ENCODE peak calls at places on chromosomes 13 and 19, in ten cellular contexts. Z is lung, H is nephron progenitor cell, B is AG10803, F is breast epithelium, N is HCT116, M is A549, O is ovary, G is omental fat pad, I is prostate gland. U is an unnamed sample.

GRCh38 chr13:73060251-73061160 is 1.7 kb downstream of the KLF5 start:
- DNase-seq in G (no peak), I (peak), H (peak), B (peak), N (no peak), F (peak), M (no peak), Z (no peak), O (peak), U (no peak)

GRCh38 chr13:24651718-24652345 is 28.4 kb upstream of the ATP12A start:
- DNase-seq in Z (no peak), F (no peak), H (no peak), N (no peak), I (no peak), B (no peak), G (no peak), O (no peak), M (no peak), U (no peak)

GRCh38 chr13:30791354-30791921 is 56.1 kb downstream of the ALOX5AP start:
- DNase-seq in F (no peak), B (peak), G (no peak), O (no peak), N (no peak), H (no peak), I (no peak), Z (no peak), M (no peak), U (peak)

GRCh38 chr13:26785845-26786630 is 25.5 kb upstream of the GPR12 start:
- DNase-seq in N (no peak), F (no peak), M (no peak), G (no peak), H (peak), I (no peak), Z (peak), B (peak), O (no peak), U (no peak)

GRCh38 chr19:45142728-45143115 is 18.1 kb downstream of the NKPD1 start:
- DNase-seq in N (no peak), M (no peak), G (no peak), F (no peak), Z (no peak), H (no peak), B (no peak), O (no peak), I (no peak), U (no peak)

GRCh38 chr13:49560270-49561063 is 24.9 kb downstream of the RCBTB1 start:
- DNase-seq in G (no peak), I (peak), N (no peak), F (no peak), O (no peak), Z (no peak), B (no peak), M (peak), H (no peak), U (no peak)

GRCh38 chr13:61113140-61113658 is 302.4 kb downstream of the PCDH20 start:
- DNase-seq in Z (no peak), N (no peak), M (no peak), I (no peak), O (no peak), F (no peak), G (no peak), H (no peak), B (no peak), U (no peak)

GRCh38 chr19:1232652-1233360 is 5.0 kb downstream of the CBARP start:
- DNase-seq in N (no peak), M (no peak), B (no peak), Z (no peak), H (no peak), F (no peak), O (peak), G (no peak), I (no peak), U (no peak)

GRCh38 chr19:5434351-5434917 is 20.8 kb upstream of the ZNRF4 start:
- DNase-seq in O (no peak), Z (no peak), N (peak), B (no peak), G (no peak), I (no peak), H (no peak), M (no peak), F (no peak), U (no peak)

GRCh38 chr13:36819811-36820140 is 754 bp downstream of the RFXAP start:
- DNase-seq in G (no peak), N (no peak), H (no peak), I (peak), F (no peak), Z (no peak), O (no peak), B (peak), M (peak), U (no peak)

GRCh38 chr19:32406161-32407003 is 812 bp downstream of the DPY19L3 start:
- DNase-seq in H (no peak), Z (no peak), G (no peak), B (no peak), N (peak), O (no peak), M (no peak), F (no peak), I (peak), U (no peak)

GRCh38 chr13:29532821-29533220 is 62.7 kb downstream of the SLC7A1 start:
- DNase-seq in M (no peak), B (peak), O (no peak), F (peak), G (no peak), N (no peak), Z (no peak), H (no peak), I (no peak), U (no peak)

GRCh38 chr13:33799950-33800592 is 17.9 kb upstream of the RFC3 start:
- DNase-seq in N (peak), I (no peak), F (no peak), H (no peak), M (peak), O (no peak), B (peak), G (no peak), Z (no peak), U (no peak)

GRCh38 chr19:10874019-10874418 is 2.7 kb downstream of the CARM1 start:
- DNase-seq in F (no peak), M (no peak), N (no peak), Z (no peak), G (no peak), H (no peak), I (no peak), B (no peak), O (no peak), U (no peak)

GRCh38 chr13:112800057-112800456 is 110.2 kb downstream of the ATP11A start:
- DNase-seq in B (no peak), Z (no peak), H (no peak), N (no peak), O (no peak), I (no peak), F (no peak), G (no peak), M (no peak), U (no peak)

GRCh38 chr19:4717191-4717965 is 6.3 kb downstream of the DPP9 start:
- DNase-seq in G (no peak), I (no peak), N (no peak), Z (peak), O (no peak), H (no peak), B (no peak), M (peak), F (no peak), U (no peak)

GRCh38 chr19:464146-464545 is 3.3 kb upstream of the SHC2 start:
- DNase-seq in I (no peak), M (no peak), H (no peak), G (no peak), F (no peak), N (no peak), Z (no peak), O (no peak), B (no peak), U (no peak)

GRCh38 chr19:55095260-55096060 is 19.8 kb downstream of the EPS8L1 start:
- DNase-seq in M (no peak), Z (no peak), N (no peak), O (no peak), G (no peak), H (peak), I (no peak), B (no peak), F (no peak), U (no peak)

GRCh38 chr13:101627556-101627943 is 175.1 kb downstream of the ITGBL1 start:
- DNase-seq in M (peak), I (no peak), N (no peak), Z (no peak), H (no peak), O (no peak), G (no peak), B (no peak), F (no peak), U (no peak)

GRCh38 chr19:34173145-34173956 is 1.0 kb downstream of the LSM14A start:
- DNase-seq in M (peak), H (peak), G (no peak), F (peak), I (peak), N (no peak), B (peak), O (peak), Z (peak), U (no peak)

GRCh38 chr19:56301152-56301551 is 13.5 kb downstream of the ZSCAN5A start:
- DNase-seq in B (no peak), M (no peak), Z (no peak), I (no peak), H (no peak), N (no peak), O (no peak), F (no peak), G (no peak), U (no peak)
- TF ChIP-seq CTCF in B (no peak), M (no peak), Z (no peak), I (no peak), H (no peak), N (no peak), O (no peak), F (no peak), G (no peak), U (peak)

GRCh38 chr13:83220241-83220640 is 662.0 kb downstream of the SLITRK1 start:
- DNase-seq in I (no peak), G (no peak), B (no peak), M (no peak), O (no peak), H (no peak), F (no peak), N (no peak), Z (no peak), U (no peak)

GRCh38 chr13:83223546-83223945 is 658.7 kb downstream of the SLITRK1 start:
- DNase-seq in B (no peak), Z (no peak), H (no peak), O (no peak), I (no peak), F (no peak), G (no peak), N (no peak), M (no peak), U (no peak)

GRCh38 chr13:83221256-83221655 is 661.0 kb downstream of the SLITRK1 start:
- DNase-seq in M (peak), F (no peak), H (no peak), N (no peak), I (no peak), G (no peak), O (no peak), B (no peak), Z (no peak), U (no peak)

GRCh38 chr13:83219832-83220231 is 662.4 kb downstream of the SLITRK1 start:
- DNase-seq in I (no peak), F (no peak), H (no peak), O (no peak), Z (no peak), N (no peak), G (no peak), M (no peak), B (no peak), U (no peak)

GRCh38 chr13:83221813-83222241 is 660.4 kb downstream of the SLITRK1 start:
- DNase-seq in B (peak), M (peak), I (no peak), Z (no peak), O (no peak), F (no peak), G (no peak), N (no peak), H (no peak), U (no peak)
- TF ChIP-seq CTCF in B (no peak), M (no peak), I (no peak), Z (no peak), O (no peak), F (no peak), G (no peak), N (no peak), H (no peak), U (no peak)

GRCh38 chr13:75378301-75378700 is 103.7 kb downstream of the TBC1D4 start:
- DNase-seq in F (no peak), I (no peak), G (no peak), H (no peak), Z (no peak), M (no peak), O (no peak), N (no peak), B (no peak), U (no peak)
- TF ChIP-seq CTCF in F (no peak), I (no peak), G (no peak), H (no peak), Z (no peak), M (no peak), O (no peak), N (no peak), B (no peak), U (no peak)

DNA sequence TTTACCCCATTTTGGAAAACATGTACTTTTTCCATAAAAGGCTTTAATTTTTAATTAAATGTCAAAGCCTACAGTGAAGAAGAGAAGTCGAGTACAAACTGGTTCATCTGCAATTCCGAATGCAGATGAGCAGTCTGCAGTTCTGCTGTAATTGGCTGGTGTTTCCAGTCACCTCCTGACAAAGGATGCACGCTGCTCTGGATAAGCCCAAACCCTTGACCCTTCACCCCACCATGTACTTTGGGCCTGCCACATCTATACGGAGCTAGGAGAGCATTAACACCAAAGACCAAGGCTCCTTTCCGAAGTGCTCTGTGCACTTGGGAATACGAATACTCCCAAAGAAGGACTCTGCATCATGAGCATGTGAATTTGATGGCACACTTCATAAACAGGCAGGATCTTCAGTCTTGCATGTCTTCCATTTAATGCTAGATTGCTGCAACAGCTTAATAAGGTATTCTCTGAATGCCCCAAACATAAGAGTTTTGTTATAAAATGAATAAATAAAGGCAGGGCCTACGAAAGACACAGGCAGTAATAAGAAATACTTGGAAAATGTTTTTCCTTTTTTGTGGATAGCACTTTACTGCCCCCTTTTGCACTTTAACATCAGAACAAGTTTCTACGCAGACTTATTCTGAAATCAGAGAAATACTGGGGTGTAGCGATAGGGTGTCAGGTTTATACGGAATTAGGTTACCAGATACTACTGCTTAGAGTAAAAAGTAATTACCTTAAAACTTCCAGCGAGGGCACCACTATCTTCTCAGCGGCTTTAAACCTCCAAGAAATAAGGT is 15.1 kb downstream of the EFNB2 start:
- DNase-seq in B (peak), O (no peak), M (peak), H (no peak), F (no peak), Z (no peak), N (no peak), G (no peak), I (no peak), U (no peak)
- TF ChIP-seq CTCF in B (peak), O (no peak), M (peak), H (no peak), F (no peak), Z (peak), N (peak), G (no peak), I (peak), U (peak)

GRCh38 chr19:42178791-42179500 is 38.5 kb downstream of the DEDD2 start:
- DNase-seq in Z (no peak), F (no peak), H (peak), O (no peak), G (no peak), I (no peak), M (peak), B (no peak), N (no peak), U (no peak)
- TF ChIP-seq CTCF in Z (no peak), F (no peak), H (peak), O (no peak), G (no peak), I (no peak), M (peak), B (peak), N (peak), U (peak)

DNA sequence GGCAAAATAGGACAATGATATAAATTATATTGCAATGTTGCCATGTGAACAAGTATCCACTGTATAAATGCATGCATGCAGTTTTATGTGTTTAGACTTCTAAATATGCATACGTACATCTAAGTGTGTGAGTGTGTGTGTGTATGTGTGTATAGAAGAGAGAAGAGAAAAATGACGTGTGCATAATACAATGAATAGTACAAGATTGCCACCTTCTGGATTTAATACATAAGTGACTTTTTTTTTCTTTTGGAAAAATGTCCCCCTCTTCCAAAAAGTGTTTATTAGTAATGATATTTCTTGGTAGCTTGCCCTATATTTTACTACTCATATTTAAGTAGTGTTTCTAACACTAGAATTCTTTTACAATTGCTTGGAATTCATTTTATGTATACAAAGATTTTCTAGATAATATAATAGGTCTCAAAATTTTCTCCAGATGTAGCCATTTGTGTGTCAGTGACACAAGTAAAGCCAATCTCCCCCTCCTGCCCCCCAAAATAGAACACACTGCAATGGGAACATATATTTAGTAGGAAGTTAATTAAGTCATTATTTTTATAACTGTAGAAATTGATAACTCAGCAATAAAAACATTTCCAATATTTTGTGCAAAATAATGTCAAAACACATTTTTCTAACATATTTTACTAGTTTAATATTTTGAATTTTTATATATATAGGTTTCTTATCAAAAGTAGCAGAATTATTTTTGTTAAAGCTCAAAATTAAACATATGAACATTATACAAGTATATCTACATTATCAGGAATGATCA is 783.3 kb upstream of the ATXN8OS start:
- DNase-seq in B (no peak), M (peak), G (no peak), N (peak), I (no peak), O (no peak), F (no peak), Z (no peak), H (no peak), U (no peak)
- TF ChIP-seq CTCF in B (no peak), M (peak), G (no peak), N (no peak), I (peak), O (no peak), F (no peak), Z (no peak), H (peak), U (peak)